ENCODE peak calls at places on chromosome 1, in six cellular contexts. D is mesenchymal stem cell, Y is H9, E is IMR-90, X is H1, P is neuronal stem cell. B is an unnamed sample.

GRCh38 chr1:118118469-118118868 is 66.6 kb downstream of the SPAG17 start:
- DNase-seq in D (no peak), Y (no peak), E (no peak), X (no peak), P (no peak), B (no peak)

GRCh38 chr1:226082587-226082917 is 20.0 kb downstream of the H3-3A start:
- DNase-seq in D (no peak), Y (no peak), E (no peak), X (no peak), P (no peak), B (no peak)

GRCh38 chr1:241677171-241677570 is 25.1 kb downstream of the WDR64 start:
- DNase-seq in D (no peak), Y (no peak), E (no peak), X (no peak), P (no peak), B (no peak)

GRCh38 chr1:57600424-57600823 is 176.6 kb upstream of the DAB1 start:
- DNase-seq in D (no peak), Y (peak), E (no peak), X (peak), P (no peak), B (peak)

GRCh38 chr1:230797376-230798186 is 50.4 kb downstream of the CAPN9 start:
- DNase-seq in D (peak), Y (peak), E (peak), X (peak), P (peak), B (peak)

GRCh38 chr1:194289569-194290266 is 1103.3 kb upstream of the B3GALT2 start:
- DNase-seq in D (no peak), Y (no peak), E (no peak), X (no peak), P (no peak), B (no peak)

GRCh38 chr1:932776-933602 is 9.3 kb downstream of the SAMD11 start:
- DNase-seq in D (no peak), Y (no peak), E (no peak), X (no peak), P (no peak), B (no peak)

GRCh38 chr1:26900001-26900814 is at the start of gene GPATCH3:
- DNase-seq in D (peak), Y (peak), E (peak), X (peak), P (peak), B (peak)

GRCh38 chr1:171653796-171654704 is 1.6 kb upstream of the MYOC start:
- DNase-seq in D (peak), Y (no peak), E (peak), X (no peak), P (no peak), B (no peak)

GRCh38 chr1:166911624-166912023 is 35.6 kb upstream of the TADA1 start:
- DNase-seq in D (no peak), Y (no peak), E (no peak), X (no peak), P (no peak), B (no peak)
- H2BK15ac ChIP-seq in D (no peak), Y (no peak), E (no peak), X (no peak), P (no peak), B (no peak)

GRCh38 chr1:168830562-168830961 is 101.6 kb upstream of the DPT start:
- DNase-seq in D (no peak), Y (no peak), E (no peak), X (no peak), P (no peak), B (no peak)

GRCh38 chr1:168824418-168824817 is 95.4 kb upstream of the DPT start:
- DNase-seq in D (no peak), Y (no peak), E (no peak), X (no peak), P (no peak), B (no peak)

GRCh38 chr1:168825129-168825528 is 96.1 kb upstream of the DPT start:
- DNase-seq in D (no peak), Y (no peak), E (no peak), X (no peak), P (no peak), B (no peak)

GRCh38 chr1:168826269-168826668 is 97.3 kb upstream of the DPT start:
- DNase-seq in D (no peak), Y (no peak), E (no peak), X (no peak), P (no peak), B (no peak)

DNA sequence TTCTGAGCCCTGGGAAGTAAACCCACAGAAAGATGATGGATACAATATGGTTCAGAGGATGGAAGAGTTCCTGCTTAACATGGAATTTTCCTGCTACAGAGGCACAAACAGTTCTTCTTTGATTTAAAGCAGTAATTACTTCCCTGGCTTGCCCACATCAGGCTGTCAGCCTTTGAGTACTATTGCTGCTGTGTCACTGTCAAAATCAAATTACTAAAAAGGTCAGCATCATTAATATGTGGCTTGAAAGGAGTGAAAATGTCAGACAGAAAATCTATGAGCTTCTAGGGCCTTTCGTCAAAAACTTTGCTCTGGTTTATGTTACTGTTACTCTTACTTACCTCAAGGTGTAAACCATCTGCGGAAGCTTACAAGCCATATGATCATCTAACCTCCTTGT is 98.6 kb upstream of the DPT start:
- DNase-seq in D (no peak), Y (no peak), E (no peak), X (no peak), P (no peak), B (no peak)
- H3K4me2 ChIP-seq in D (no peak), Y (no peak), E (no peak), X (no peak), P (no peak), B (no peak)

DNA sequence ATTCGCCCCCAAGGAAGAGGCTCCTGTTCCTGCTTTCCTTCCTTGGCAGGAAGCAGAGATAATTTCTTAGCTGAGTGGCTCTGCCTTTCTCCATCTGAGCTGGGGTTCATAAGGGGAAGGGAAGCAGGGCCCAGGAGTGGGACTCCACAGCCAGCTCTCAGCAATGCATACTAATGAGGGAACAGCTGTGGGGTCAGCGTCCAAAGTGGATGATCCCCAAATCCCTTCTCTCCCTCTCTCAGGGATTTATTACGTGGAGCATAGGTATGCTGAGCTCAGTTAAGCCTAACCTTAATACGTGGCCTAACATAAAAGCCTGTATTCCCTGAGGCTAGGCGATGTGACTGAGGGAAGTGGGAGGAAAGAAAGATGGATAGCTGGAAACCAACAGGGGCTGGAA is 87.3 kb upstream of the CTTNBP2NL start:
- DNase-seq in D (no peak), Y (no peak), E (no peak), X (no peak), P (no peak), B (no peak)
- H2BK15ac ChIP-seq in D (no peak), Y (no peak), E (no peak), X (no peak), P (no peak), B (no peak)

DNA sequence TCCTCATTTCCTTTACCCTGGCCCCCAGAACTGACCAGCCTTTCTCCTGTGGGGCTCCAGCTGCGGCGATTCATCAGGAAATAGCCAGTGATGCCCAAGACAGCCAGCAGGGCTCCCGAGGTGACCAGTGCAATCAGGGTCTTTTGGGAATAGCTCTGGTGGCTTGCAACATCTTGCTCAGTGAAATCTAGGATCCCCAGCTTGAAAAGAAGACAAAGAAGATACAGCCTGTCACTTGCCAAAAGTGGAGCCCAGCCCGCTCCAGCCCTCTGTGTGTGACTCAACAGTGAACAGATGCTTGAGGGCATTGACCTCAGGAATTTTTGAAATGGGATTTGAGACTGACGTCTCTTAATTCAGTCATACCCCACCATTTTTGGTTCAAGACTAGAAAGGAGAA is 22.3 kb downstream of the CD34 start:
- DNase-seq in D (no peak), Y (no peak), E (no peak), X (no peak), P (no peak), B (no peak)
- H3K4me2 ChIP-seq in D (no peak), Y (no peak), E (no peak), X (no peak), P (no peak), B (no peak)

DNA sequence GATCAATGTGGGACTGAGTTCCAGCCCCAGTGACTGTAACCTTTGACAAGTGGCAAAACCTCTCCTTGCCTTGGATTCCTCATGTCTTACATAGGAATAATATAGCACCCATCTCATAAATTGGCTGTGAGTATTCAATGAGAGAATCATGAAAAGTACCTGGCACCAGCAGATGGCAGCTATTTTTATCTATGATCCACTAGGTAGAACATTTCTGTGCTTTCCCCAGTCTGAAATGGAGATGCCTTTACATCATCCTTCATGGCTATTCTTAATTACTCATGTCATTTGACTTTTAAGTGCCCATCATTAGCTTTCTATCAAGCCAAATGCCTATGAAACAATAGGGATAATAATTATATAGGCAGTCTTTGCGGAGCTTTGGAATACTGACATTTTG is 130.1 kb downstream of the TGFB2 start:
- DNase-seq in D (no peak), Y (no peak), E (peak), X (no peak), P (no peak), B (no peak)
- H2BK15ac ChIP-seq in D (no peak), Y (no peak), E (peak), X (no peak), P (no peak), B (no peak)